ENCODE peak calls at places on chromosomes 12 and 14, in nine cellular contexts. S is PC-3, R is stomach, U is RWPE2, X is tibial artery, D is Peyer's patch, M is astrocyte, L is heart left ventricle, Y is PC-9. E is an unnamed sample. For H3K4me1, the result is how much of the 10 kb centered on the place peaks cover.

GRCh38 chr12:20549115-20549719 is 145.9 kb upstream of the SLCO1C1 start:
- DNase-seq in M (no peak), R (no peak), L (no peak), S (peak), Y (peak), D (no peak), U (no peak), X (no peak), E (no peak)

GRCh38 chr14:32171469-32171868 is 30.4 kb upstream of the RNU6-7 start:
- DNase-seq in M (no peak), R (no peak), Y (no peak), S (no peak), X (no peak), U (no peak), L (no peak), D (no peak), E (no peak)

GRCh38 chr14:38873923-38874612 is 229.0 kb downstream of the SEC23A start:
- DNase-seq in R (no peak), X (no peak), M (no peak), U (no peak), Y (no peak), D (no peak), L (no peak), S (no peak), E (no peak)

GRCh38 chr12:49982246-49983229 is 9.8 kb downstream of the AQP6 start:
- DNase-seq in D (no peak), Y (no peak), R (no peak), U (no peak), X (no peak), L (no peak), S (no peak), M (no peak), E (no peak)

GRCh38 chr12:25040593-25040992 is 91.7 kb upstream of the BCAT1 start:
- DNase-seq in U (no peak), M (no peak), Y (no peak), R (no peak), X (no peak), L (no peak), D (no peak), S (no peak), E (no peak)

GRCh38 chr12:104219908-104220404 is 4.4 kb downstream of the TXNRD1 start:
- DNase-seq in M (peak), D (no peak), X (no peak), L (no peak), Y (peak), S (peak), R (peak), U (peak), E (no peak)

GRCh38 chr14:92927396-92928257 is 4.7 kb downstream of the CHGA start:
- DNase-seq in U (no peak), X (no peak), M (no peak), S (no peak), D (no peak), L (no peak), Y (no peak), R (no peak), E (no peak)

GRCh38 chr12:27861428-27862167 is 81.6 kb upstream of the MANSC4 start:
- DNase-seq in Y (no peak), L (no peak), M (no peak), U (no peak), S (no peak), R (peak), X (no peak), D (peak), E (no peak)

GRCh38 chr12:127389923-127390322 is 877.0 kb upstream of the TMEM132C start:
- DNase-seq in Y (peak), U (peak), L (no peak), S (peak), D (no peak), R (no peak), X (no peak), M (peak), E (no peak)

GRCh38 chr12:129696952-129697351 is 206.9 kb downstream of the TMEM132D start:
- DNase-seq in D (no peak), M (peak), X (no peak), S (no peak), L (no peak), Y (no peak), U (no peak), R (no peak), E (no peak)

GRCh38 chr14:105020815-105021655 is at the start of gene CDCA4:
- DNase-seq in U (peak), M (peak), R (peak), X (peak), Y (peak), L (peak), D (peak), S (peak), E (peak)
- H3K27ac ChIP-seq in U (peak), M (peak), R (peak), X (peak), Y (peak), L (peak), D (peak), S (peak), E (peak)

GRCh38 chr14:90383126-90383730 is 13.6 kb upstream of the CALM1 start:
- DNase-seq in M (peak), R (peak), Y (peak), D (peak), L (peak), X (peak), U (peak), S (peak), E (peak)
- TF ChIP-seq CTCF in M (no peak), R (no peak), Y (no peak), D (peak), L (peak), X (no peak), U (peak), S (peak), E (peak)

DNA sequence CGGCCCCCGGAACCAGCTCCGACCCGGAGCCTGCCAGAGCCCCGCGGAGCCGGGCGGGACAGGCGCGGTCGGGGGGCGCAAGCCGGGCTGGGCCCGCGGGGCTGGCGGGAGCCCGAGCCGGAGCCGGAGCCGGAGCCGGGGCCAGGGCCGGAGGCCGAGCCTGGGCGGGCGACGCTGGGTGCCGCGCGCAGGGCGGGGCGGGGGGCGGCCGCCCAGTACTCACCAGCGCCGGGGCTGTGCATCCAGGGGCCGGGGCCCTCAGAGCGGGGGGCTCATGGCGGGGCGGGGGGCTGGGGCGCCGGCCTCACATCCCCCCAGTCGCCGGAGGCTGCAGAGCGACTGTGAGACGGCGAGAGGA is 180 bp downstream of the HDAC7 start:
- DNase-seq in Y (no peak), S (no peak), U (no peak), L (no peak), M (no peak), R (no peak), D (no peak), X (no peak), E (no peak)
- H3K4me1 ChIP-seq in Y (half or more), S (half or more), U (under half), L (half or more), M (under half), R (half or more), D (half or more), X (half or more), E (half or more)

GRCh38 chr14:54854181-54854580 is 48.4 kb downstream of the GCH1 start:
- DNase-seq in R (no peak), D (no peak), S (no peak), M (no peak), X (no peak), Y (no peak), U (no peak), L (no peak), E (no peak)
- H3K27ac ChIP-seq in R (no peak), D (no peak), S (no peak), M (no peak), X (no peak), Y (no peak), U (no peak), L (no peak), E (no peak)

DNA sequence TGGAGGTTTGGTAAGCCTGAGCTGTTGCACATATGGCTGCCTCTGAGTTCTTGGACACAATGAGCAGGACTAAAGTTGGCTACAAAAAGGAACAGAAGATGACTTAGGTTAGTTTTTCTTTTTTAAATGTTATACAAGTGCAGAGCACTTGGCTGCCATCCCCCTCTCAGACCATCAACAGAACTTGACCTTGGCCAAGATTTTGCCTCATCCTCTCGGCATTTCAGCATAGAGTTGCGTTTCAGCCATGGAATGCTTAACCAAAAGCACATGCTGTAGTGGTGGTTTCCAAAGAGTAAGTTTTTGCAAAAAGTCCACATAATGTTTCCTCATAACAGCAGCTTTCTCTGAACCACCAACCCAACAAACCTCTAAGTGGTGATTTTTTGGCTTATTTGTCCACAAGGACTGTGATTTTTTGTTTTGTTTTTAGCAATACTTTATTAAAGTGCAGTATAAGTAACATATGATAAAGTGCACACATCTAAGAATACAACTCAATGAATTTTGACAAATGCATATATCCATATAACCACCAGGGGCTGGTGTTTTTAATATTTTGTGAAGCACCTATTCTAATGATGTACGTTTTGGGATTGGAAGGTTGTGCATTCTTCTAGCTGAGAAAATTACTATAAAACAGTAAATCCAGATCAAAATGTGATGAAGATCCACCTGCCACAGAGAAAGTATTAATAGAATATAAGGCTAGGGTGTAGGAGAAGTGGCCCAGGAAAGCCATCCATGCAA is 12.1 kb upstream of the GALNT16 start:
- DNase-seq in X (peak), U (no peak), D (no peak), M (peak), R (no peak), L (no peak), S (peak), Y (no peak), E (no peak)
- TF ChIP-seq CTCF in X (peak), U (peak), D (peak), M (peak), R (no peak), L (no peak), S (peak), Y (peak), E (peak)

DNA sequence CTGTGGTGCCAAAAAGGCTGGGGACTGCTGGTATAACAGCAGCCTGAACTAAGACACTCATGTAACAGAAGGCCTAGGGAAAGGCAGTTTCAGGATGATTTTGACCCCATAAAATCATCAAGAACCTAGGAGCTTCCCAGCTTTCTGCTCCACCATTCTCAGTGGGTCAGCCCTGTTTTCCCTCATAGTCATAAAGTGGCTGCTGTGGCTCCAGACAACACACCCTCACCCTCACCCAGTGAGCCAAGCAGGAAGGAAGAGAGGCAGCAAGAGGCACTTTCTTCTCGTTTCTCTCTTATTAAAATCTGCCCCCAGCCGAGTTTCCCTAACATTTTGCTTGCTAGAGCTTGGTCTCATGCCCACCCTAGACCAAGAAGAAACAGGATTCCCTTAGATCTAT is 131.8 kb downstream of the SCARB1 start:
- DNase-seq in D (no peak), M (no peak), X (no peak), R (no peak), S (no peak), U (no peak), L (no peak), Y (no peak), E (no peak)
- H3K4me1 ChIP-seq in D (under half), M (under half), X (under half), R (under half), S (under half), U (under half), L (under half), Y (under half), E (under half)